ENCODE peak calls at places on chromosomes 1 and 21, in seven cellular contexts. A is IMR-90; K is glutamatergic neuron; S is fibroblast of lung; P is brain microvascular endothelial cell; M is stimulated activated CD8-positive, alpha-beta memory T cell treated with anti-CD3 and anti-CD28 coated beads, Interleukin-4, amount 100 ng/mL, for 4 hours; U is GOT3. B is an unnamed sample.

GRCh38 chr1:64962447-64962846 is 3.9 kb downstream of the JAK1 start:
- DNase-seq in P (no peak), K (no peak), A (no peak), M (no peak), S (no peak), U (no peak), B (no peak)

GRCh38 chr1:235025422-235025984 is 103.1 kb downstream of the TOMM20 start:
- DNase-seq in S (no peak), M (no peak), P (no peak), A (no peak), U (no peak), K (no peak), B (no peak)

GRCh38 chr1:227777646-227778045 is 37.8 kb upstream of the PRSS38 start:
- DNase-seq in P (no peak), M (no peak), K (no peak), S (no peak), U (no peak), A (no peak), B (no peak)

GRCh38 chr1:64549464-64550239 is 79.7 kb downstream of the CACHD1 start:
- DNase-seq in A (no peak), S (no peak), M (no peak), U (no peak), P (no peak), K (no peak), B (no peak)

GRCh38 chr1:162085991-162086390 is 16.5 kb downstream of the NOS1AP start:
- DNase-seq in S (no peak), K (no peak), A (no peak), U (no peak), M (no peak), P (no peak), B (no peak)

GRCh38 chr1:43867946-43868740 is 65.5 kb upstream of the ARTN start:
- DNase-seq in S (peak), P (peak), A (peak), M (no peak), U (no peak), K (no peak), B (no peak)

GRCh38 chr1:168230709-168231108 is 4.9 kb downstream of the SFT2D2 start:
- DNase-seq in P (no peak), K (no peak), S (no peak), M (no peak), A (no peak), U (no peak), B (no peak)

GRCh38 chr1:22508991-22509390 is 54.3 kb upstream of the EPHA8 start:
- DNase-seq in M (no peak), K (no peak), A (no peak), U (no peak), P (no peak), S (no peak), B (no peak)

GRCh38 chr1:182080040-182080439 is 18.5 kb upstream of the ZNF648 start:
- DNase-seq in P (no peak), M (no peak), U (no peak), A (no peak), S (no peak), K (no peak), B (no peak)

GRCh38 chr1:17369466-17369865 is 2.5 kb upstream of the PADI6 start:
- DNase-seq in M (no peak), U (no peak), P (peak), S (no peak), K (no peak), A (peak), B (no peak)

GRCh38 chr1:117003253-117003875 is 1.8 kb downstream of the CD101 start:
- DNase-seq in P (no peak), U (no peak), K (no peak), M (no peak), A (no peak), S (no peak), B (no peak)

GRCh38 chr21:43302356-43302700 is 124.6 kb downstream of the SIK1 start:
- DNase-seq in U (no peak), P (no peak), M (no peak), S (no peak), K (peak), A (no peak), B (no peak)

GRCh38 chr1:7553042-7553690 is 217.9 kb upstream of the VAMP3 start:
- DNase-seq in U (no peak), M (no peak), K (peak), S (no peak), P (no peak), A (no peak), B (no peak)

GRCh38 chr1:209755926-209756607 is at the start of gene TRAF3IP3:
- DNase-seq in S (no peak), U (no peak), P (no peak), A (no peak), K (no peak), M (peak), B (no peak)

GRCh38 chr1:232844791-232845190 is 39.6 kb downstream of the MAP10 start:
- DNase-seq in U (no peak), M (no peak), S (peak), K (no peak), A (peak), P (peak), B (no peak)

GRCh38 chr1:166432655-166433054 is 265.9 kb upstream of the FAM78B start:
- DNase-seq in P (no peak), K (no peak), M (no peak), S (no peak), U (no peak), A (no peak), B (no peak)